ENCODE peak calls at places on chromosomes 4 and X, in eight cellular contexts. D is AG10803, J is upper lobe of left lung, L is sigmoid colon, P is gastrocnemius medialis, Y is left lung, U is colonic mucosa, O is stomach. C is an unnamed sample.

GRCh38 chrX:53678667-53679066 is 7.9 kb downstream of the HUWE1 start:
- DNase-seq in D (no peak), J (no peak), L (no peak), P (no peak), Y (no peak), U (no peak), O (no peak), C (no peak)

GRCh38 chr4:6221851-6222760 is 21.8 kb upstream of the JAKMIP1 start:
- DNase-seq in D (no peak), J (peak), L (peak), P (no peak), Y (no peak), U (peak), O (peak), C (no peak)

GRCh38 chrX:154098551-154098950 is 1.0 kb upstream of the MECP2 start:
- DNase-seq in D (no peak), J (no peak), L (no peak), P (no peak), Y (no peak), U (no peak), O (no peak), C (no peak)

GRCh38 chr4:86834901-86835300 is 14.3 kb downstream of the SLC10A6 start:
- DNase-seq in D (peak), J (no peak), L (no peak), P (no peak), Y (no peak), U (no peak), O (no peak), C (no peak)

GRCh38 chrX:21741869-21742701 is 15.8 kb downstream of the SMPX start:
- DNase-seq in D (no peak), J (no peak), L (peak), P (peak), Y (no peak), U (no peak), O (no peak), C (peak)

GRCh38 chrX:144566592-144566991 is 680.7 kb upstream of the SPANXN1 start:
- DNase-seq in D (no peak), J (no peak), L (no peak), P (no peak), Y (no peak), U (no peak), O (no peak), C (no peak)

GRCh38 chr4:111662496-111662895 is 482.8 kb upstream of the FAM241A start:
- DNase-seq in D (no peak), J (no peak), L (no peak), P (no peak), Y (no peak), U (no peak), O (no peak), C (no peak)

GRCh38 chr4:146981651-146982050 is 36.0 kb upstream of the TTC29 start:
- DNase-seq in D (peak), J (no peak), L (no peak), P (no peak), Y (no peak), U (no peak), O (no peak), C (no peak)

GRCh38 chrX:136059350-136059749 is 74.1 kb downstream of the SLC9A6 start:
- DNase-seq in D (no peak), J (no peak), L (no peak), P (no peak), Y (no peak), U (no peak), O (no peak), C (no peak)

GRCh38 chrX:48451708-48452107 is 18.4 kb downstream of the SLC38A5 start:
- DNase-seq in D (no peak), J (no peak), L (no peak), P (no peak), Y (no peak), U (no peak), O (no peak), C (no peak)

GRCh38 chrX:50799531-50799961 is 14.4 kb downstream of the SHROOM4 start:
- DNase-seq in D (peak), J (no peak), L (no peak), P (no peak), Y (no peak), U (no peak), O (no peak), C (no peak)

GRCh38 chr4:38730830-38731646 is 51.8 kb downstream of the TLR10 start:
- DNase-seq in D (peak), J (peak), L (peak), P (peak), Y (peak), U (peak), O (peak), C (peak)

GRCh38 chr4:148692242-148692641 is 250.0 kb upstream of the NR3C2 start:
- DNase-seq in D (no peak), J (no peak), L (no peak), P (peak), Y (no peak), U (peak), O (no peak), C (no peak)

GRCh38 chr4:80266267-80266901 is at the start of gene FGF5:
- DNase-seq in D (peak), J (peak), L (peak), P (no peak), Y (peak), U (no peak), O (no peak), C (peak)

GRCh38 chrX:24081661-24082154 is 27.0 kb downstream of the EIF2S3 start:
- DNase-seq in D (peak), J (peak), L (peak), P (peak), Y (no peak), U (peak), O (peak), C (peak)

GRCh38 chr4:7607156-7607910 is 172.6 kb upstream of the PSAPL1 start:
- DNase-seq in D (peak), J (no peak), L (no peak), P (no peak), Y (no peak), U (no peak), O (no peak), C (no peak)

DNA sequence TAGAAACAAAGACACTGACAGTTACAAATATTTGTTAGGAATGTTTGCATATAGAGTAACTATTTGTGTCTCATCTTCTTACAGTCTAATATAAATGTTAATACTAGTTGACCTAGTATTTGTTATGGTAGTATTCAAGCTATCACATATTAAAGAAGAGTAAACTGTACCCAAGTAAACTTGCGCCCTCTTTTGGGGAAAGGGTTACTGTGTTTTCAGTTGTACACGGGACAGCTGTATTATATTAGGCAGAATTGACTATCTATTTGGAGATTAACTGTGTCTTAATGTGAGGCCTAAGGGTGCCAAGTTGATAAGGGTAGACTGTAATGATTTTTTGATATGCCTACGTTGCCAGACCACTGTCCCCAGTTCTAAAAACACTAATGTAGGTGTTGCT is 172.9 kb upstream of the CXCL13 start:
- DNase-seq in D (no peak), J (no peak), L (no peak), P (no peak), Y (no peak), U (peak), O (no peak), C (no peak)
- TF ChIP-seq CTCF in D (peak), J (no peak), L (no peak), P (no peak), Y (no peak), U (no peak), O (no peak), C (no peak)

GRCh38 chr4:61923179-61923578 is 723.1 kb downstream of the ADGRL3 start:
- DNase-seq in D (no peak), J (no peak), L (no peak), P (no peak), Y (no peak), U (no peak), O (no peak), C (no peak)

GRCh38 chr4:61918507-61919462 is 718.7 kb downstream of the ADGRL3 start:
- DNase-seq in D (no peak), J (no peak), L (no peak), P (no peak), Y (no peak), U (no peak), O (no peak), C (no peak)

GRCh38 chr4:61922766-61923165 is 722.6 kb downstream of the ADGRL3 start:
- DNase-seq in D (no peak), J (no peak), L (no peak), P (no peak), Y (no peak), U (no peak), O (no peak), C (no peak)

GRCh38 chr4:61921890-61922289 is 721.8 kb downstream of the ADGRL3 start:
- DNase-seq in D (no peak), J (no peak), L (no peak), P (no peak), Y (no peak), U (no peak), O (no peak), C (no peak)

DNA sequence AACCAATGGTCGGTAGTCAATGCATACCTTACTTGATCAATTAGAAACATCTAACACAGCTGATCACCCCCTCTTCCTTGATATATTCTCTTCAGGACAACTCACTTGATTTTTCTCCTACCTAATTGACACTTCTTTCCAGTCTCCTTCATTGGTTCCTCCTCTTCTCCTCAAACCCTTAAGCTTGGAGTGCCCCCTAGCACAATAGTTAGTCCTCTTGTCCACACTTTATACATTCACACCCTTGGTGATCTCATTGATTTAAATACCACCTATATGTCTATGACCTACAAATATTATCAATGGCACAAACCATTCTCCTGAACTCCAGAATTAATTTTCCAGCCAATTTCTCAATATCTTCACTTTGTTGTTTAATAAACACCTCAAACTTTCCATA is 724.0 kb downstream of the ADGRL3 start:
- DNase-seq in D (no peak), J (no peak), L (no peak), P (no peak), Y (no peak), U (no peak), O (no peak), C (no peak)
- TF ChIP-seq CTCF in D (no peak), J (no peak), L (no peak), P (no peak), Y (no peak), U (no peak), O (no peak), C (no peak)

GRCh38 chrX:71909956-71910355 is 689 bp upstream of the NHSL2 start:
- DNase-seq in D (peak), J (no peak), L (peak), P (no peak), Y (no peak), U (no peak), O (no peak), C (no peak)
- TF ChIP-seq CTCF in D (peak), J (no peak), L (peak), P (no peak), Y (no peak), U (no peak), O (no peak), C (no peak)

GRCh38 chr4:58732973-58733372 is 1622.8 kb upstream of the IGFBP7 start:
- DNase-seq in D (no peak), J (no peak), L (no peak), P (no peak), Y (no peak), U (no peak), O (no peak), C (no peak)
- TF ChIP-seq CTCF in D (no peak), J (no peak), L (no peak), P (no peak), Y (no peak), U (peak), O (no peak), C (no peak)

GRCh38 chrX:46039526-46039925 is 505.7 kb downstream of the ZNF674 start:
- DNase-seq in D (no peak), J (no peak), L (no peak), P (no peak), Y (no peak), U (no peak), O (no peak), C (no peak)

GRCh38 chrX:46040001-46040400 is 505.2 kb downstream of the ZNF674 start:
- DNase-seq in D (no peak), J (no peak), L (no peak), P (no peak), Y (no peak), U (no peak), O (no peak), C (no peak)

GRCh38 chrX:46044486-46044885 is 500.7 kb downstream of the ZNF674 start:
- DNase-seq in D (no peak), J (no peak), L (no peak), P (no peak), Y (no peak), U (no peak), O (no peak), C (no peak)
- TF ChIP-seq CTCF in D (no peak), J (no peak), L (no peak), P (no peak), Y (no peak), U (no peak), O (no peak), C (no peak)